ENCODE peak calls at places on chromosomes 4 and X, in five cellular contexts. N, Q, Z, V and T are unnamed samples.

GRCh38 chr4:87375719-87376291 is 15.2 kb downstream of the HSD17B11 start:
- DNase-seq in N (no peak), Q (no peak), Z (peak), V (peak), T (no peak)

GRCh38 chr4:16860506-16860905 is 37.9 kb downstream of the LDB2 start:
- DNase-seq in N (no peak), Q (no peak), Z (no peak), V (no peak), T (no peak)

GRCh38 chr4:185956546-185956945 is 112.4 kb upstream of the TLR3 start:
- DNase-seq in N (no peak), Q (no peak), Z (no peak), V (no peak), T (no peak)

GRCh38 chrX:17374619-17375360 is at the start of gene NHS:
- DNase-seq in N (peak), Q (no peak), Z (peak), V (peak), T (no peak)

GRCh38 chrX:3393581-3394111 is 47.2 kb upstream of the MXRA5 start:
- DNase-seq in N (no peak), Q (no peak), Z (no peak), V (no peak), T (no peak)

GRCh38 chr4:168304744-168305459 is 13.7 kb downstream of the DDX60 start:
- DNase-seq in N (no peak), Q (no peak), Z (peak), V (no peak), T (no peak)

GRCh38 chr4:122150896-122151295 is 1.2 kb upstream of the BLTP1 start:
- DNase-seq in N (no peak), Q (no peak), Z (no peak), V (peak), T (no peak)

GRCh38 chr4:7194251-7195137 is 2.2 kb downstream of the SORCS2 start:
- DNase-seq in N (no peak), Q (no peak), Z (peak), V (no peak), T (no peak)

GRCh38 chrX:106437407-106437806 is 174.4 kb upstream of the RADX start:
- DNase-seq in N (no peak), Q (no peak), Z (no peak), V (no peak), T (no peak)

GRCh38 chr4:145099653-145100052 is 1.5 kb downstream of the ABCE1 start:
- DNase-seq in N (no peak), Q (no peak), Z (no peak), V (peak), T (no peak)

GRCh38 chr4:79831119-79831528 is 241.9 kb downstream of the ANTXR2 start:
- DNase-seq in N (no peak), Q (no peak), Z (no peak), V (no peak), T (no peak)

GRCh38 chr4:120921456-120922389 is 803 bp downstream of the PRDM5 start:
- DNase-seq in N (peak), Q (no peak), Z (peak), V (no peak), T (peak)

GRCh38 chr4:57080781-57081650 is 29.2 kb downstream of the IGFBP7 start:
- DNase-seq in N (peak), Q (no peak), Z (no peak), V (no peak), T (no peak)

GRCh38 chr4:186900232-186900900 is 176.7 kb upstream of the FAT1 start:
- DNase-seq in N (no peak), Q (no peak), Z (no peak), V (peak), T (no peak)

GRCh38 chr4:53914313-53915016 is 149.9 kb downstream of the CHIC2 start:
- DNase-seq in N (no peak), Q (no peak), Z (no peak), V (no peak), T (no peak)

GRCh38 chrX:48493890-48494364 is 14.9 kb upstream of the PORCN start:
- DNase-seq in N (peak), Q (no peak), Z (peak), V (peak), T (no peak)